ENCODE peak calls at places on chromosomes 7 and 10, in six cellular contexts. O is stomach, M is neural progenitor cell, D is body of pancreas, E is sigmoid colon, I is pancreas. G is an unnamed sample.
A peak's percentile ranks its signal among the peaks of the same experiment; 100 is the strongest.

GRCh38 chr7:30974605-30975256 is 11.0 kb downstream of the GHRHR start:
- DNase-seq in O (peak; percentile 57), M (peak; percentile 82), D (peak; percentile 79), E (peak; percentile 62), I (peak; percentile 78), G (peak; percentile 63)

GRCh38 chr7:69739906-69740545 is 141.8 kb downstream of the AUTS2 start:
- DNase-seq in O (no peak), M (peak; percentile 14), D (peak; percentile 27), E (peak; percentile 82), I (no peak), G (no peak)

GRCh38 chr7:26278769-26279168 is 12.9 kb upstream of the SNX10 start:
- DNase-seq in O (no peak), M (no peak), D (no peak), E (no peak), I (no peak), G (no peak)

GRCh38 chr7:29194594-29195417 is at the start of gene CHN2:
- DNase-seq in O (peak; percentile 75), M (peak; percentile 84), D (peak; percentile 82), E (peak; percentile 80), I (peak; percentile 71), G (peak; percentile 74)

GRCh38 chr10:100148353-100149211 is 37.2 kb downstream of the ERLIN1 start:
- DNase-seq in O (no peak), M (no peak), D (no peak), E (no peak), I (no peak), G (no peak)

GRCh38 chr7:43242628-43243255 is 130.3 kb downstream of the HECW1 start:
- DNase-seq in O (no peak), M (no peak), D (no peak), E (no peak), I (no peak), G (no peak)

GRCh38 chr7:147513451-147513850 is 1077.1 kb upstream of the C7orf33 start:
- DNase-seq in O (no peak), M (no peak), D (peak; percentile 11), E (no peak), I (no peak), G (no peak)

GRCh38 chr7:5624386-5625365 is 156.8 kb downstream of the RNF216 start:
- DNase-seq in O (no peak), M (no peak), D (no peak), E (no peak), I (no peak), G (no peak)

GRCh38 chr10:14536269-14536903 is 205.7 kb upstream of the FRMD4A start:
- DNase-seq in O (no peak), M (no peak), D (no peak), E (no peak), I (no peak), G (no peak)

GRCh38 chr10:121978511-121978910 is 3.5 kb upstream of the NSMCE4A start:
- DNase-seq in O (no peak), M (no peak), D (no peak), E (no peak), I (no peak), G (no peak)

GRCh38 chr10:46106410-46107255 is 60.6 kb upstream of the MSMB start:
- DNase-seq in O (peak; percentile 59), M (peak; percentile 49), D (peak; percentile 46), E (peak; percentile 78), I (peak; percentile 54), G (peak; percentile 82)

GRCh38 chr10:51918451-51918850 is 219.1 kb upstream of the CSTF2T start:
- DNase-seq in O (no peak), M (no peak), D (no peak), E (no peak), I (no peak), G (no peak)

GRCh38 chr7:133253522-133253882 is 624 bp downstream of the EXOC4 start:
- DNase-seq in O (no peak), M (peak; percentile 13), D (peak; percentile 25), E (no peak), I (peak; percentile 7), G (no peak)

GRCh38 chr7:151794508-151795167 is 82.3 kb downstream of the PRKAG2 start:
- DNase-seq in O (no peak), M (no peak), D (no peak), E (peak; percentile 62), I (no peak), G (no peak)

GRCh38 chr10:51718804-51719291 is 19.5 kb upstream of the CSTF2T start:
- DNase-seq in O (no peak), M (no peak), D (no peak), E (no peak), I (no peak), G (peak; percentile 80)

GRCh38 chr7:15345216-15345615 is 216.6 kb downstream of the AGMO start:
- DNase-seq in O (no peak), M (no peak), D (no peak), E (no peak), I (no peak), G (no peak)

GRCh38 chr10:5737352-5737751 is 52.7 kb downstream of the TASOR2 start:
- DNase-seq in O (no peak), M (peak; percentile 45), D (no peak), E (no peak), I (no peak), G (no peak)

GRCh38 chr10:70442332-70442988 is 979 bp upstream of the NODAL start:
- DNase-seq in O (no peak), M (no peak), D (no peak), E (no peak), I (no peak), G (peak; percentile 90)

GRCh38 chr10:36766921-36767320 is 358.5 kb upstream of the ANKRD30A start:
- DNase-seq in O (no peak), M (peak; percentile 39), D (no peak), E (no peak), I (no peak), G (no peak)

GRCh38 chr7:125195156-125195555 is 265.5 kb upstream of the POT1 start:
- DNase-seq in O (no peak), M (no peak), D (no peak), E (no peak), I (no peak), G (no peak)

GRCh38 chr7:63789378-63790176 is 209.1 kb upstream of the ZNF722 start:
- DNase-seq in O (no peak), M (no peak), D (no peak), E (no peak), I (no peak), G (no peak)

GRCh38 chr10:62853710-62854109 is 37.5 kb upstream of the EGR2 start:
- DNase-seq in O (no peak), M (no peak), D (no peak), E (no peak), I (no peak), G (no peak)

GRCh38 chr10:27482984-27483956 is 20.8 kb upstream of the RAB18 start:
- DNase-seq in O (no peak), M (no peak), D (no peak), E (no peak), I (peak; percentile 3), G (no peak)

GRCh38 chr7:80087768-80088170 is 46.9 kb upstream of the GNAI1 start:
- DNase-seq in O (no peak), M (no peak), D (no peak), E (no peak), I (no peak), G (no peak)

GRCh38 chr7:143454091-143454729 is 11.0 kb downstream of the TAS2R60 start:
- DNase-seq in O (no peak), M (no peak), D (no peak), E (no peak), I (no peak), G (no peak)

GRCh38 chr7:120582916-120583315 is 275.0 kb downstream of the TSPAN12 start:
- DNase-seq in O (no peak), M (no peak), D (no peak), E (no peak), I (no peak), G (no peak)

GRCh38 chr10:17506859-17507471 is 52.6 kb upstream of the ST8SIA6 start:
- DNase-seq in O (no peak), M (no peak), D (no peak), E (no peak), I (no peak), G (no peak)

GRCh38 chr7:77425151-77426051 is 9.3 kb upstream of the GSAP start:
- DNase-seq in O (no peak), M (peak; percentile 77), D (no peak), E (no peak), I (no peak), G (no peak)

GRCh38 chr7:326273-326672 is 36.3 kb downstream of the FOXL3 start:
- DNase-seq in O (no peak), M (no peak), D (peak; percentile 19), E (peak; percentile 40), I (no peak), G (no peak)
- H3K4me1 ChIP-seq in O (peaks cover 45% of the 10 kb centered on the region), M (peaks cover 13% of the 10 kb centered on the region), D (peaks cover 40% of the 10 kb centered on the region), E (peaks cover 9% of the 10 kb centered on the region), I (peaks cover 34% of the 10 kb centered on the region), G (peaks cover 52% of the 10 kb centered on the region)

DNA sequence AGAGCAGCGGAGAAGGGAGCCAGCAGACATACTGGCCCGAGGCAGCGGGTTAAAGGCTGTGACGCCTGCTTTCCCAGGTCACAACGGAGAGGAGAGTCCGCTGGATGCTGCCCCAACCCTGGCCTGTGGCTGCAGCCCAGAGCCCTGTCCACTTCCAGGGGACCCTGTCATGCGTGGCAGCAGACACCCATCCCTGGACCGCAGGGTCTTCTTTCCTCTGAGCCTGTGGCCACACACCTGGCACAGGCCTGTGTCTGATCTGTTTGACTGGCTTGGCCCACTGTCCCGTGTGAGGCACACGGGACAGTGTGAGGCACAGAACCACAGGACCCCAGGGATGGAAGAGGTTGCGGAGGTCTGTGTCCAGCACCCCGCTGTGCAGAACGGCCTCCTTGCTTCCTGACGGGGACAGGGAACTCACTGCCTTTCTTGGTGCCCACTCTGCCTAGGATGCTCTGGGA is 42.4 kb downstream of the INSIG1 start:
- DNase-seq in O (no peak), M (no peak), D (no peak), E (peak; percentile 53), I (no peak), G (peak; percentile 26)
- H3K4me1 ChIP-seq in O (peaks cover 8% of the 10 kb centered on the region), M (no peaks in the 10 kb centered on the region), D (peaks cover 32% of the 10 kb centered on the region), E (peaks cover 7% of the 10 kb centered on the region), I (peaks cover 4% of the 10 kb centered on the region), G (no peaks in the 10 kb centered on the region)

DNA sequence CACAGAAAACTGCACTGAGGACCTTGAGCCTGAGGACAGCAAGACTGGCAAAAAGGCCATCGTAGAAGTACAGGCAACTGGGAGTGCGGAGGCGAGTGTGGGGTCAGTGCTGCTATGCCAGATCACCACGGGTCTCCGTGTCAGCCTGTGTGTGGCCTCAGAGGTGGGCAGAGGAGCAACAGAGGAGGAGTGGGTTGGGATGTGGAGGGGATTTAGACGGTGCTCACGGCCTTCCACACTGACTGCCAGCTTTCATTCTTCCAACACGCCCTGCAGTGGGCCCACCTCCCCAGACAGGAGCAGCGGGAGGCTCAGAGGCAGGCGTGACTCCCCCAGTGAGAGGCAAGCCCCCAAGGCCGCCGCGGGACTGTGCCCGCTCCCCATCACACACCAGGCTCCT is 17.0 kb upstream of the ZMIZ1 start:
- DNase-seq in O (peak; percentile 22), M (no peak), D (peak; percentile 8), E (peak; percentile 64), I (no peak), G (no peak)
- H3K4me1 ChIP-seq in O (peaks cover 70% of the 10 kb centered on the region), M (peaks cover 28% of the 10 kb centered on the region), D (peaks cover 62% of the 10 kb centered on the region), E (no peaks in the 10 kb centered on the region), I (peaks cover 43% of the 10 kb centered on the region), G (peaks cover 55% of the 10 kb centered on the region)

DNA sequence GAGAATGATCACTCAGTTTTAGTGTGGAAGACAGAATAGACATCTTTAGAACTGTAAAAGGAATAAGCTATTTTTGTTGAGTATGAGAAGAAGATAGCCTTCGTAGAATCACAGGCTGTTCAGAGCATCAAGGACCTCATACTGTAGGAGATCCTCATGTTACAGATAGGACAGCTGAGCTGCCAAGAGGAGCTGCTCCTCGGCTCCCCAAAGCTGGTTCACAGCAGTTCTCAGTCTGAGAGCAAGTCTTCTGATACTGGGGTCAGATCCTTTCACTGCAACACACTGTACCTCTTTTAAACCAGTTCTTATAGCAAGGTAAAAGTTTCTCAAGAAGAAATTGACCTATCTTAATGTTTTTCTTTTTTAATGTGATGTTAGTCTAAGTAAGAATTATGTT is 17.1 kb downstream of the CCNY start:
- DNase-seq in O (no peak), M (no peak), D (no peak), E (no peak), I (no peak), G (no peak)
- H3K4me1 ChIP-seq in O (peaks cover 35% of the 10 kb centered on the region), M (peaks cover 7% of the 10 kb centered on the region), D (peaks cover 29% of the 10 kb centered on the region), E (peaks cover 79% of the 10 kb centered on the region), I (peaks cover 11% of the 10 kb centered on the region), G (peaks cover 18% of the 10 kb centered on the region)

G was measured in Caco-2.